ENCODE peak calls at places on chromosomes 11 and 22, in six cellular contexts. M, L, K, N, R and B are unnamed samples.

GRCh38 chr11:36513965-36514364 is 3.9 kb upstream of the TRAF6 start:
- DNase-seq in L (no peak), M (no peak), R (no peak), K (no peak), N (no peak), B (no peak)

GRCh38 chr11:120546312-120547205 is 35.0 kb downstream of the GRIK4 start:
- DNase-seq in L (no peak), M (no peak), K (peak; percentile 89), R (no peak), N (peak; percentile 95), B (peak; percentile 87)

GRCh38 chr11:106344392-106344791 is 266.9 kb downstream of the AASDHPPT start:
- DNase-seq in N (peak; percentile 39), R (no peak), K (peak; percentile 32), L (no peak), M (no peak), B (no peak)

GRCh38 chr11:124762077-124762623 is at the start of gene ESAM:
- DNase-seq in K (no peak), R (no peak), M (peak; percentile 76), N (no peak), L (no peak), B (no peak)

GRCh38 chr11:15591112-15591537 is 476.4 kb downstream of the INSC start:
- DNase-seq in R (no peak), K (no peak), N (no peak), L (no peak), M (no peak), B (no peak)

GRCh38 chr11:102287963-102288744 is 29.1 kb upstream of the BIRC3 start:
- DNase-seq in K (peak; percentile 64), L (peak; percentile 63), N (peak; percentile 79), R (peak; percentile 79), M (peak; percentile 58), B (peak; percentile 90)

GRCh38 chr11:130769782-130770565 is 146.3 kb downstream of the SNX19 start:
- DNase-seq in M (no peak), R (no peak), L (no peak), N (no peak), K (no peak), B (no peak)

GRCh38 chr11:68127791-68128681 is 6.8 kb upstream of the CHKA start:
- DNase-seq in L (no peak), N (no peak), M (no peak), R (peak; percentile 28), K (no peak), B (no peak)

GRCh38 chr22:46966495-46966845 is 204.0 kb downstream of the TBC1D22A start:
- DNase-seq in L (no peak), R (no peak), N (no peak), K (no peak), M (no peak), B (no peak)